ENCODE peak calls at places on chromosomes 16 and 17, in ten cellular contexts. V is T-helper 17 cell; W is astrocyte of the spinal cord; S is activated CD8-positive, alpha-beta T cell treated with anti-CD3 and anti-CD28 coated beads for 36 hours; N is fibroblast of the aortic adventitia; E is activated CD4-positive, alpha-beta T cell treated with anti-CD3 and anti-CD28 coated beads for 24 hours; P is HEK293T; O is Daoy; U is stimulated activated CD8-positive, alpha-beta memory T cell treated with anti-CD3 and anti-CD28 coated beads, Interleukin-4, amount 100 ng/mL, for 1 hour; X is NCI-H2081. R is an unnamed sample.
A peak's percentile ranks its signal among the peaks of the same experiment; 100 is the strongest.

GRCh38 chr16:88814144-88814502 is 2.4 kb upstream of the APRT start:
- DNase-seq in V (no peak), W (no peak), S (no peak), N (no peak), E (no peak), P (no peak), O (no peak), U (no peak), X (no peak), R (no peak)

GRCh38 chr17:81252336-81253329 is 13.5 kb downstream of the NDUFAF8 start:
- DNase-seq in V (no peak), W (no peak), S (no peak), N (no peak), E (no peak), P (no peak), O (no peak), U (no peak), X (peak; percentile 66), R (no peak)

GRCh38 chr17:7146115-7146514 is 31.5 kb upstream of the ASGR2 start:
- DNase-seq in V (no peak), W (no peak), S (no peak), N (peak; percentile 13), E (no peak), P (no peak), O (no peak), U (no peak), X (no peak), R (no peak)

GRCh38 chr17:8125947-8126305 is 2.0 kb upstream of the HES7 start:
- DNase-seq in V (no peak), W (no peak), S (no peak), N (peak; percentile 18), E (no peak), P (no peak), O (peak; percentile 31), U (no peak), X (peak; percentile 18), R (no peak)

GRCh38 chr16:66600484-66600883 is 4.0 kb upstream of the CMTM3 start:
- DNase-seq in V (no peak), W (no peak), S (no peak), N (no peak), E (no peak), P (no peak), O (no peak), U (no peak), X (no peak), R (no peak)

GRCh38 chr17:78933959-78934568 is 8.9 kb upstream of the TIMP2 start:
- DNase-seq in V (no peak), W (peak; percentile 100), S (no peak), N (peak; percentile 99), E (no peak), P (peak; percentile 67), O (peak; percentile 99), U (no peak), X (peak; percentile 94), R (no peak)

GRCh38 chr16:534089-534635 is 6.7 kb downstream of the CAPN15 start:
- DNase-seq in V (no peak), W (no peak), S (no peak), N (no peak), E (no peak), P (no peak), O (no peak), U (no peak), X (no peak), R (no peak)

GRCh38 chr16:69542974-69543373 is 22.8 kb upstream of the NFAT5 start:
- DNase-seq in V (no peak), W (no peak), S (no peak), N (peak; percentile 51), E (no peak), P (no peak), O (no peak), U (no peak), X (no peak), R (no peak)

GRCh38 chr17:6510321-6511023 is 45.9 kb downstream of the PITPNM3 start:
- DNase-seq in V (no peak), W (peak; percentile 6), S (no peak), N (no peak), E (no peak), P (no peak), O (no peak), U (no peak), X (no peak), R (no peak)